ENCODE peak calls at places on chromosomes 4 and X, in four cellular contexts. One of them, this sample, is unnamed.

GRCh38 chr4:89914609-89915008 is 20.0 kb downstream of the MMRN1 start:
- DNase-seq in BJ: no peak
- DNase-seq in breast epithelium: no peak
- DNase-seq in right lobe of liver: no peak
- DNase-seq in this sample: no peak

GRCh38 chrX:39755152-39756032 is 342.4 kb downstream of the BCOR start:
- DNase-seq in BJ: peak
- DNase-seq in breast epithelium: peak
- DNase-seq in right lobe of liver: no peak
- DNase-seq in this sample: peak

GRCh38 chr4:152106781-152107321 is 346.0 kb upstream of the GATB start:
- DNase-seq in BJ: no peak
- DNase-seq in breast epithelium: no peak
- DNase-seq in right lobe of liver: no peak
- DNase-seq in this sample: no peak

GRCh38 chr4:140238353-140239041 is 84.5 kb upstream of the MAML3 start:
- DNase-seq in BJ: no peak
- DNase-seq in breast epithelium: peak
- DNase-seq in right lobe of liver: peak
- DNase-seq in this sample: peak

GRCh38 chr4:47484169-47484568 is 906 bp upstream of the ATP10D start:
- DNase-seq in BJ: no peak
- DNase-seq in breast epithelium: no peak
- DNase-seq in right lobe of liver: no peak
- DNase-seq in this sample: no peak

GRCh38 chr4:113170818-113171468 is 121.5 kb downstream of the ANK2 start:
- DNase-seq in BJ: no peak
- DNase-seq in breast epithelium: no peak
- DNase-seq in right lobe of liver: no peak
- DNase-seq in this sample: no peak

GRCh38 chr4:186554890-186555827 is at the start of gene MTNR1A:
- DNase-seq in BJ: no peak
- DNase-seq in breast epithelium: no peak
- DNase-seq in right lobe of liver: no peak
- DNase-seq in this sample: no peak

GRCh38 chr4:73707918-73708577 is 32.3 kb upstream of the CXCL8 start:
- DNase-seq in BJ: peak
- DNase-seq in breast epithelium: no peak
- DNase-seq in right lobe of liver: no peak
- DNase-seq in this sample: peak

GRCh38 chr4:138053601-138054322 is 188.4 kb downstream of the SLC7A11 start:
- DNase-seq in BJ: peak
- DNase-seq in breast epithelium: no peak
- DNase-seq in right lobe of liver: no peak
- DNase-seq in this sample: no peak

GRCh38 chrX:111892375-111892774 is 16.4 kb downstream of the TRPC5OS start:
- DNase-seq in BJ: no peak
- DNase-seq in breast epithelium: no peak
- DNase-seq in right lobe of liver: no peak
- DNase-seq in this sample: no peak

GRCh38 chrX:17022205-17022604 is 75.7 kb downstream of the REPS2 start:
- DNase-seq in BJ: no peak
- DNase-seq in breast epithelium: no peak
- DNase-seq in right lobe of liver: no peak
- DNase-seq in this sample: no peak

DNA sequence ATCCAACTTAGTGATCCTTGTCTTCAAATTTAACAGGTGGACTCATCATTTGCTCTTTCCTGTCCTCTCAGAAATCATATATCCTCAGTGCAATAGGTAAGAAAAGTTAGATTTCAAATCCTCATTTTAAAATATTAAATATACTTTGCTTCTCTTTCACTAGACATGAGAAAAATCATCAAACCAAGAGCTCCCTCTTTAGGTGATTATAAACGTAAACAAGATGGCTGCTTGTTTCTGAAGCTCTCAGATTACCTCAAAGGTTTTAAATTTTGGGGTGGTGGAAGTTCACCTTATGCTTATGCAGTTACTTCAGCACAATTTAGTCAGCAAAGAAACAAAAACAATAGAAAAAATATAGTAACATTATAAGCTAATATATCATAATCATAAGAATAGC is 27.3 kb downstream of the CSN3 start:
- DNase-seq in BJ: no peak
- DNase-seq in breast epithelium: no peak
- DNase-seq in right lobe of liver: no peak
- DNase-seq in this sample: no peak
- TF ChIP-seq CTCF in BJ: no peak
- TF ChIP-seq CTCF in breast epithelium: no peak
- TF ChIP-seq CTCF in right lobe of liver: peak
- TF ChIP-seq CTCF in this sample: no peak

GRCh38 chr4:24809376-24809775 is 14.0 kb downstream of the SOD3 start:
- DNase-seq in BJ: no peak
- DNase-seq in breast epithelium: no peak
- DNase-seq in right lobe of liver: no peak
- DNase-seq in this sample: no peak
- TF ChIP-seq CTCF in BJ: peak
- TF ChIP-seq CTCF in breast epithelium: no peak
- TF ChIP-seq CTCF in right lobe of liver: no peak
- TF ChIP-seq CTCF in this sample: no peak

GRCh38 chr4:2598661-2599654 is 62.5 kb downstream of the FAM193A start:
- DNase-seq in BJ: no peak
- DNase-seq in breast epithelium: no peak
- DNase-seq in right lobe of liver: no peak
- DNase-seq in this sample: no peak
- TF ChIP-seq CTCF in BJ: no peak
- TF ChIP-seq CTCF in breast epithelium: no peak
- TF ChIP-seq CTCF in right lobe of liver: no peak
- TF ChIP-seq CTCF in this sample: no peak

GRCh38 chr4:16916719-16917337 is 18.4 kb upstream of the LDB2 start:
- DNase-seq in BJ: no peak
- DNase-seq in breast epithelium: no peak
- DNase-seq in right lobe of liver: peak
- DNase-seq in this sample: no peak

GRCh38 chr4:16909245-16909644 is 10.8 kb upstream of the LDB2 start:
- DNase-seq in BJ: no peak
- DNase-seq in breast epithelium: no peak
- DNase-seq in right lobe of liver: no peak
- DNase-seq in this sample: no peak

GRCh38 chr4:16912896-16913295 is 14.5 kb upstream of the LDB2 start:
- DNase-seq in BJ: no peak
- DNase-seq in breast epithelium: no peak
- DNase-seq in right lobe of liver: no peak
- DNase-seq in this sample: no peak

GRCh38 chr4:16915956-16916355 is 17.5 kb upstream of the LDB2 start:
- DNase-seq in BJ: no peak
- DNase-seq in breast epithelium: no peak
- DNase-seq in right lobe of liver: no peak
- DNase-seq in this sample: no peak

GRCh38 chr4:16914208-16914607 is 15.8 kb upstream of the LDB2 start:
- DNase-seq in BJ: no peak
- DNase-seq in breast epithelium: no peak
- DNase-seq in right lobe of liver: no peak
- DNase-seq in this sample: no peak
- TF ChIP-seq CTCF in BJ: peak
- TF ChIP-seq CTCF in breast epithelium: no peak
- TF ChIP-seq CTCF in right lobe of liver: peak
- TF ChIP-seq CTCF in this sample: no peak

GRCh38 chr4:163818673-163819072 is 324.2 kb downstream of the TMA16 start:
- DNase-seq in BJ: no peak
- DNase-seq in breast epithelium: no peak
- DNase-seq in right lobe of liver: no peak
- DNase-seq in this sample: no peak

GRCh38 chr4:163810757-163811156 is 316.3 kb downstream of the TMA16 start:
- DNase-seq in BJ: no peak
- DNase-seq in breast epithelium: no peak
- DNase-seq in right lobe of liver: no peak
- DNase-seq in this sample: no peak

GRCh38 chr4:163815776-163816175 is 321.3 kb downstream of the TMA16 start:
- DNase-seq in BJ: no peak
- DNase-seq in breast epithelium: no peak
- DNase-seq in right lobe of liver: no peak
- DNase-seq in this sample: no peak

GRCh38 chr4:163816494-163816893 is 322.0 kb downstream of the TMA16 start:
- DNase-seq in BJ: no peak
- DNase-seq in breast epithelium: no peak
- DNase-seq in right lobe of liver: no peak
- DNase-seq in this sample: no peak
- TF ChIP-seq CTCF in BJ: no peak
- TF ChIP-seq CTCF in breast epithelium: no peak
- TF ChIP-seq CTCF in right lobe of liver: no peak
- TF ChIP-seq CTCF in this sample: no peak

DNA sequence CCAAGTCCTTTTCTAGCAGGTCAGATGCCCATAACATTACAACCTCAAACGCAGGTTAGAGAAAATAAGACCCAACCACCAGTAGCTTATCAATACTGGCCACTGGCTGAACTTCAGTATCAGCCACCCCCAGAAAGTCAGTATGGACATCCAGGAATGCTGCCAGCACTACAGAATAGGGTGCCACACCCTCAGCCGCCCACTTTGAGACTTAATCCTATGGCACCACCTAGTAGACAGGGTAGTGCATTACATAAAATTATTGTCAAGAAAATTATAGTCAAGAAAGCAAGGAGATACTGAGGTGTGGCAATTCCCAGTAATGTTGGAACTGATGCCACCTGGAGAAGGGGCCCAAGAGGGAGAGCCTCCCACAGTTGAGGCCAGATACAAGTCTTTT is 19.9 kb upstream of the TRIM61 start:
- DNase-seq in BJ: no peak
- DNase-seq in breast epithelium: no peak
- DNase-seq in right lobe of liver: no peak
- DNase-seq in this sample: no peak
- TF ChIP-seq CTCF in BJ: peak
- TF ChIP-seq CTCF in breast epithelium: no peak
- TF ChIP-seq CTCF in right lobe of liver: no peak
- TF ChIP-seq CTCF in this sample: no peak

This sample was measured in omental fat pad.